ENCODE peak calls at places on chromosomes 2 and 18, in four cellular contexts. P, V, J and S are unnamed samples.

GRCh38 chr2:136257893-136258292 is 139.9 kb upstream of the CXCR4 start:
- DNase-seq in P (no peak), V (no peak), J (no peak), S (no peak)

GRCh38 chr2:212712466-212712865 is 173.9 kb upstream of the ERBB4 start:
- DNase-seq in P (no peak), V (no peak), J (no peak), S (no peak)

GRCh38 chr18:55124078-55124477 is 164.8 kb upstream of the CCDC68 start:
- DNase-seq in P (no peak), V (no peak), J (no peak), S (no peak)

GRCh38 chr2:30678410-30679137 is 128.7 kb downstream of the CAPN13 start:
- DNase-seq in P (no peak), V (no peak), J (no peak), S (no peak)

GRCh38 chr18:400466-400865 is 100.0 kb downstream of the COLEC12 start:
- DNase-seq in P (no peak), V (no peak), J (no peak), S (no peak)

GRCh38 chr18:62737474-62737873 is 22.1 kb downstream of the PHLPP1 start:
- DNase-seq in P (no peak), V (no peak), J (no peak), S (no peak)

GRCh38 chr2:100812573-100812972 is 7.4 kb upstream of the NPAS2 start:
- DNase-seq in P (no peak), V (no peak), J (no peak), S (no peak)

GRCh38 chr2:144456680-144457079 is 63.2 kb downstream of the ZEB2 start:
- DNase-seq in P (no peak), V (no peak), J (peak), S (no peak)

GRCh38 chr2:158539176-158539895 is 82.6 kb downstream of the PKP4 start:
- DNase-seq in P (no peak), V (peak), J (peak), S (no peak)

GRCh38 chr2:119545754-119546445 is 1.7 kb downstream of the CFAP221 start:
- DNase-seq in P (no peak), V (no peak), J (no peak), S (no peak)

GRCh38 chr18:73296686-73297085 is 428.9 kb upstream of the NETO1 start:
- DNase-seq in P (no peak), V (peak), J (no peak), S (no peak)

GRCh38 chr2:134771313-134771801 is 52.6 kb upstream of the TMEM163 start:
- DNase-seq in P (no peak), V (no peak), J (no peak), S (no peak)